ENCODE peak calls at places on chromosomes 16 and 17, in ten cellular contexts. One of them, this sample, is unnamed.

GRCh38 chr17:45374501-45374900 is 57.7 kb upstream of the MAP3K14 start:
- DNase-seq in A549: no peak
- DNase-seq in B cell: no peak
- DNase-seq in CD4-positive, alpha-beta T cell: no peak
- DNase-seq in heart right ventricle: no peak
- DNase-seq in fibroblast of mammary gland: no peak
- DNase-seq in AG04450: no peak
- DNase-seq in cardiac muscle cell: no peak
- DNase-seq in IMR-90: peak; percentile 29
- DNase-seq in HL-60: no peak
- DNase-seq in this sample: no peak

GRCh38 chr17:31310260-31310659 is 3.6 kb downstream of the EVI2B start:
- DNase-seq in A549: no peak
- DNase-seq in B cell: no peak
- DNase-seq in CD4-positive, alpha-beta T cell: peak; percentile 59
- DNase-seq in heart right ventricle: no peak
- DNase-seq in fibroblast of mammary gland: no peak
- DNase-seq in AG04450: no peak
- DNase-seq in cardiac muscle cell: no peak
- DNase-seq in IMR-90: no peak
- DNase-seq in HL-60: no peak
- DNase-seq in this sample: no peak

GRCh38 chr17:44256671-44257070 is 11.3 kb downstream of the SLC4A1 start:
- DNase-seq in A549: no peak
- DNase-seq in B cell: no peak
- DNase-seq in CD4-positive, alpha-beta T cell: no peak
- DNase-seq in heart right ventricle: no peak
- DNase-seq in fibroblast of mammary gland: no peak
- DNase-seq in AG04450: no peak
- DNase-seq in cardiac muscle cell: no peak
- DNase-seq in IMR-90: no peak
- DNase-seq in HL-60: no peak
- DNase-seq in this sample: no peak

GRCh38 chr17:36854982-36855381 is 82.3 kb upstream of the LHX1 start:
- DNase-seq in A549: no peak
- DNase-seq in B cell: no peak
- DNase-seq in CD4-positive, alpha-beta T cell: no peak
- DNase-seq in heart right ventricle: no peak
- DNase-seq in fibroblast of mammary gland: no peak
- DNase-seq in AG04450: no peak
- DNase-seq in cardiac muscle cell: no peak
- DNase-seq in IMR-90: no peak
- DNase-seq in HL-60: no peak
- DNase-seq in this sample: no peak

GRCh38 chr16:268141-269053 is 7.3 kb downstream of the RGS11 start:
- DNase-seq in A549: no peak
- DNase-seq in B cell: no peak
- DNase-seq in CD4-positive, alpha-beta T cell: no peak
- DNase-seq in heart right ventricle: no peak
- DNase-seq in fibroblast of mammary gland: no peak
- DNase-seq in AG04450: no peak
- DNase-seq in cardiac muscle cell: no peak
- DNase-seq in IMR-90: no peak
- DNase-seq in HL-60: no peak
- DNase-seq in this sample: peak; percentile 35

GRCh38 chr16:84115919-84116719 is 623 bp downstream of the MBTPS1 start:
- DNase-seq in A549: peak; percentile 19
- DNase-seq in B cell: no peak
- DNase-seq in CD4-positive, alpha-beta T cell: peak; percentile 33
- DNase-seq in heart right ventricle: peak; percentile 43
- DNase-seq in fibroblast of mammary gland: peak; percentile 30
- DNase-seq in AG04450: no peak
- DNase-seq in cardiac muscle cell: peak; percentile 57
- DNase-seq in IMR-90: peak; percentile 39
- DNase-seq in HL-60: peak; percentile 32
- DNase-seq in this sample: no peak

GRCh38 chr16:86509759-86510464 is 415 bp upstream of the FOXF1 start:
- DNase-seq in A549: no peak
- DNase-seq in B cell: peak; percentile 78
- DNase-seq in CD4-positive, alpha-beta T cell: no peak
- DNase-seq in heart right ventricle: peak; percentile 36
- DNase-seq in fibroblast of mammary gland: peak; percentile 68
- DNase-seq in AG04450: peak; percentile 93
- DNase-seq in cardiac muscle cell: peak; percentile 76
- DNase-seq in IMR-90: peak; percentile 96
- DNase-seq in HL-60: no peak
- DNase-seq in this sample: no peak

GRCh38 chr16:67413978-67414891 is 2.0 kb downstream of the ZDHHC1 start:
- DNase-seq in A549: no peak
- DNase-seq in B cell: no peak
- DNase-seq in CD4-positive, alpha-beta T cell: no peak
- DNase-seq in heart right ventricle: no peak
- DNase-seq in fibroblast of mammary gland: no peak
- DNase-seq in AG04450: no peak
- DNase-seq in cardiac muscle cell: no peak
- DNase-seq in IMR-90: no peak
- DNase-seq in HL-60: no peak
- DNase-seq in this sample: no peak

GRCh38 chr17:36213695-36214094 is 2.8 kb downstream of the CCL4L2 start:
- DNase-seq in A549: no peak
- DNase-seq in B cell: no peak
- DNase-seq in CD4-positive, alpha-beta T cell: no peak
- DNase-seq in heart right ventricle: no peak
- DNase-seq in fibroblast of mammary gland: no peak
- DNase-seq in AG04450: no peak
- DNase-seq in cardiac muscle cell: no peak
- DNase-seq in IMR-90: no peak
- DNase-seq in HL-60: no peak
- DNase-seq in this sample: no peak

GRCh38 chr16:2226918-2227317 is 3.5 kb downstream of the E4F1 start:
- DNase-seq in A549: no peak
- DNase-seq in B cell: no peak
- DNase-seq in CD4-positive, alpha-beta T cell: no peak
- DNase-seq in heart right ventricle: no peak
- DNase-seq in fibroblast of mammary gland: no peak
- DNase-seq in AG04450: no peak
- DNase-seq in cardiac muscle cell: no peak
- DNase-seq in IMR-90: no peak
- DNase-seq in HL-60: no peak
- DNase-seq in this sample: no peak

GRCh38 chr17:42311240-42312034 is 23.1 kb downstream of the STAT5A start:
- DNase-seq in A549: no peak
- DNase-seq in B cell: no peak
- DNase-seq in CD4-positive, alpha-beta T cell: no peak
- DNase-seq in heart right ventricle: peak; percentile 84
- DNase-seq in fibroblast of mammary gland: peak; percentile 95
- DNase-seq in AG04450: peak; percentile 86
- DNase-seq in cardiac muscle cell: peak; percentile 98
- DNase-seq in IMR-90: peak; percentile 94
- DNase-seq in HL-60: peak; percentile 71
- DNase-seq in this sample: peak; percentile 76

DNA sequence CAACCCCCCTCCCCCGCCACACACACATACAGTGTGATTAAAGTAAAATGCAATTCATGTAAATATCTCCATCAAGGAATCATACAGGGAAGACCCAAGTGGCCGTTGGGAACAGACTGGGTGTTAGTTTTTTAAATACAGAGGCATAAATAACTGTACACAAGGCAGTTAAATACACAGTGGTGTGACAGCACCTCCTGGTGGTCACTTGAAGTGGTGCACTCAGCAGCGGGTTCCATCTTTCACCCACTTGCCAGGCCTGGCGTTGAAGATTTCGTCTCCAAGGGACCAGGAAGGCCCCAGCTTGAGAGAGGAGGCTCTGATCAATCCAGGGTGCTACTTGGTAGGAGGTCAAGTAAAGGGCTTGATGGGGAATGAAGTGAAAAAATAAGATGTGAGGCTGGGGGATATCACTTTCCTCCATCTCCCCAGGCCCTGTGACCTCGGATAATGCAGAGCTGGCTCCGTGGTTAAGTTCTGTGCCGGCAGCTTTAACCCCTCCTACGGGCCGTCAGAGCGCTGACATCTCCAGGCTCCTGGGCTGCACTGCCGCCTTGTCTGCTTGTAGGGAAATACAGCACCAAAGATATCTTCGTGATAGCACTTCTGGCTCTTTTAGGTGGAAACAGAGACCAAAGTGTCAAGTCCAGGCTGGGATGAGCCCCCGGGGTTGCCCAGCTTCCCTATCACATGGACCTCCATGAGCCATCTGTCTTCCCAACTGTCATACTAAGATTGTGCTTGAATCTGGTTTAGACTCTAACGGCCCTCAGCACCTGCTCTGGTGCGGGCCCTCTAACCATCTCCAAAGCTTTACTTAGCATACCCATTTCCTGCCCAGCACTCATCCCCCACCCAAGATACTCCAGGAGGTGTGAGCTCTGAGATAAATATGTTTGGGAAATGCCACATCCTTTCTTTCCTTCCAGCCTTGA is 20.7 kb downstream of the LGALS9 start:
- DNase-seq in A549: no peak
- DNase-seq in B cell: peak; percentile 38
- DNase-seq in CD4-positive, alpha-beta T cell: peak; percentile 59
- DNase-seq in heart right ventricle: peak; percentile 67
- DNase-seq in fibroblast of mammary gland: peak; percentile 43
- DNase-seq in AG04450: no peak
- DNase-seq in cardiac muscle cell: peak; percentile 62
- DNase-seq in IMR-90: peak; percentile 39
- DNase-seq in HL-60: no peak
- DNase-seq in this sample: no peak
- TF ChIP-seq CTCF in A549: peak; percentile 83
- TF ChIP-seq CTCF in B cell: peak; percentile 79
- TF ChIP-seq CTCF in CD4-positive, alpha-beta T cell: peak; percentile 86
- TF ChIP-seq CTCF in heart right ventricle: peak; percentile 95
- TF ChIP-seq CTCF in fibroblast of mammary gland: peak; percentile 64
- TF ChIP-seq CTCF in AG04450: peak; percentile 68
- TF ChIP-seq CTCF in cardiac muscle cell: peak; percentile 74
- TF ChIP-seq CTCF in IMR-90: peak; percentile 64
- TF ChIP-seq CTCF in HL-60: peak; percentile 61
- TF ChIP-seq CTCF in this sample: peak; percentile 90

GRCh38 chr17:39781028-39781800 is 43.5 kb downstream of the GRB7 start:
- DNase-seq in A549: no peak
- DNase-seq in B cell: no peak
- DNase-seq in CD4-positive, alpha-beta T cell: no peak
- DNase-seq in heart right ventricle: no peak
- DNase-seq in fibroblast of mammary gland: no peak
- DNase-seq in AG04450: no peak
- DNase-seq in cardiac muscle cell: peak; percentile 19
- DNase-seq in IMR-90: no peak
- DNase-seq in HL-60: no peak
- DNase-seq in this sample: no peak
- TF ChIP-seq CTCF in A549: no peak
- TF ChIP-seq CTCF in B cell: no peak
- TF ChIP-seq CTCF in CD4-positive, alpha-beta T cell: no peak
- TF ChIP-seq CTCF in heart right ventricle: no peak
- TF ChIP-seq CTCF in fibroblast of mammary gland: no peak
- TF ChIP-seq CTCF in AG04450: no peak
- TF ChIP-seq CTCF in cardiac muscle cell: no peak
- TF ChIP-seq CTCF in IMR-90: no peak
- TF ChIP-seq CTCF in HL-60: no peak
- TF ChIP-seq CTCF in this sample: no peak

GRCh38 chr16:72467157-72467759 is 295.3 kb upstream of the PMFBP1 start:
- DNase-seq in A549: peak; percentile 2
- DNase-seq in B cell: no peak
- DNase-seq in CD4-positive, alpha-beta T cell: no peak
- DNase-seq in heart right ventricle: no peak
- DNase-seq in fibroblast of mammary gland: peak; percentile 72
- DNase-seq in AG04450: peak; percentile 6
- DNase-seq in cardiac muscle cell: peak; percentile 71
- DNase-seq in IMR-90: peak; percentile 60
- DNase-seq in HL-60: peak; percentile 17
- DNase-seq in this sample: no peak
- TF ChIP-seq CTCF in A549: peak; percentile 78
- TF ChIP-seq CTCF in B cell: peak; percentile 25
- TF ChIP-seq CTCF in CD4-positive, alpha-beta T cell: no peak
- TF ChIP-seq CTCF in heart right ventricle: no peak
- TF ChIP-seq CTCF in fibroblast of mammary gland: peak; percentile 88
- TF ChIP-seq CTCF in AG04450: peak; percentile 86
- TF ChIP-seq CTCF in cardiac muscle cell: peak; percentile 72
- TF ChIP-seq CTCF in IMR-90: peak; percentile 75
- TF ChIP-seq CTCF in HL-60: peak; percentile 31
- TF ChIP-seq CTCF in this sample: peak; percentile 41

DNA sequence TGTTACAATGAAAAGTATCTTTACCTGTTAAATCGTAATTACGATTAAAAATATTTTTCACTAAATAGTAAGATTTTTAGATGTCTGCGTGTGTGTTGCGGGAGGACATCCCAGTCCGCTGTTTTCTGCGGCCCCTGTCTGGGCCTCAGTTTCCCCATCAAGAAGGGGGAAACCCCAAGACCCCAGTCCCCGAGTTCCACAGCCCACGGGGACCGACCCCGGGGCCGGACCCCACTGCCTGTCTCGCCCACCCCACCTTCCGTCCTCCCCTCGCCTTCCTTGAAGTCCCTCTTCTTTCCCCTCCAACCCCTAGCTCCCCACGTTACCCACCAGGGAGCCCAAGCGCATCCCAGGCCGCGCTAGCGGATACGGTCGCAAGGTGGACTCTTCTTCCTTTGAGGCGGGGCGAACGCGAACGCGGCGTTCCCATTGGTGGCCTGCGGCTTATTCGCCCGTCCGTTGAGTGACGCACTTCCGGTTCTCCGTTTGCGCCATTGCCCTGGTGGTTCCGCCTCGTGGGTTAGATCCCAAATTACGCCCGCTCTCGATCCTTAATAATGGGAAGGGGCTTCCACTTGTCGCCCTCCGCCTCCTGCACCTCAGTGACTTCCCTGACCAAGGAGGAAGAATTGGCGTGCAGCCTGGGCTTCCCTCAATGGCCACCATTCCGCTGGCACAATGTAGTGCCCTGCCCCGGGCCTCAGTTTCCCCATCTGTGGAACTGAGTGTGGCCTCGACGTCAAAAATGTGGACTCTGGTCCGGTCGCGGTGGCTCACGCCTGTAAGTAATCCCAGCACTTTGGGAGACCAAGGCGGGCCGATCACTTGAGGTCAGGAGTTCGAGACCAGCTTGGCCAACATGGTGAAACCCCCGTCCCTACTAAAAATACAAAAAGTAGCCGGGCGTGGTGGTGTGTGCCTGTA is at the start of gene NSMCE1:
- DNase-seq in A549: peak; percentile 96
- DNase-seq in B cell: peak; percentile 90
- DNase-seq in CD4-positive, alpha-beta T cell: peak; percentile 96
- DNase-seq in heart right ventricle: peak; percentile 99
- DNase-seq in fibroblast of mammary gland: peak; percentile 96
- DNase-seq in AG04450: peak; percentile 87
- DNase-seq in cardiac muscle cell: peak; percentile 97
- DNase-seq in IMR-90: peak; percentile 96
- DNase-seq in HL-60: peak; percentile 95
- DNase-seq in this sample: peak; percentile 97
- TF ChIP-seq CTCF in A549: no peak
- TF ChIP-seq CTCF in B cell: peak; percentile 11
- TF ChIP-seq CTCF in CD4-positive, alpha-beta T cell: no peak
- TF ChIP-seq CTCF in heart right ventricle: peak; percentile 13
- TF ChIP-seq CTCF in fibroblast of mammary gland: peak; percentile 19
- TF ChIP-seq CTCF in AG04450: peak; percentile 26
- TF ChIP-seq CTCF in cardiac muscle cell: no peak
- TF ChIP-seq CTCF in IMR-90: peak; percentile 19
- TF ChIP-seq CTCF in HL-60: no peak
- TF ChIP-seq CTCF in this sample: no peak